ENCODE peak calls at places on chromosomes 1 and 21, in six cellular contexts. P is upper lobe of right lung, N is lower lobe of right lung, Q is A549, S is Panc1, G is transverse colon. M is an unnamed sample.

GRCh38 chr1:37152491-37152890 is 118.2 kb upstream of the GRIK3 start:
- DNase-seq in N (no peak), G (no peak), S (no peak), Q (no peak), P (no peak), M (no peak)

GRCh38 chr1:200453544-200453905 is 43.7 kb upstream of the ZNF281 start:
- DNase-seq in P (no peak), N (no peak), Q (no peak), S (no peak), G (no peak), M (no peak)

GRCh38 chr1:10629816-10630571 is 155.2 kb downstream of the PEX14 start:
- DNase-seq in N (peak; percentile 39), G (no peak), Q (no peak), P (peak; percentile 56), S (no peak), M (no peak)

GRCh38 chr21:45577806-45578801 is 35.9 kb upstream of the SLC19A1 start:
- DNase-seq in N (peak; percentile 72), Q (no peak), G (no peak), P (peak; percentile 74), S (no peak), M (no peak)

GRCh38 chr1:110672001-110672752 is 2.6 kb downstream of the KCNA3 start:
- DNase-seq in G (peak; percentile 27), N (no peak), P (no peak), S (no peak), Q (no peak), M (no peak)

GRCh38 chr1:236280438-236281285 is 1.1 kb downstream of the ERO1B start:
- DNase-seq in P (no peak), G (peak; percentile 12), N (no peak), S (no peak), Q (no peak), M (no peak)

GRCh38 chr21:41954654-41955499 is 1.1 kb upstream of the C2CD2 start:
- DNase-seq in G (no peak), N (no peak), Q (no peak), P (no peak), S (no peak), M (no peak)

GRCh38 chr1:153384996-153385580 is 5.8 kb downstream of the S100A8 start:
- DNase-seq in Q (no peak), P (no peak), N (no peak), S (no peak), G (no peak), M (no peak)

GRCh38 chr21:38818336-38818723 is 12.6 kb downstream of the ETS2 start:
- DNase-seq in G (no peak), Q (no peak), N (no peak), S (no peak), P (no peak), M (no peak)

GRCh38 chr1:172761581-172762025 is 102.7 kb downstream of the FASLG start:
- DNase-seq in G (no peak), N (no peak), P (no peak), Q (no peak), S (no peak), M (peak; percentile 69)

GRCh38 chr1:90472775-90473174 is 244.3 kb downstream of the BARHL2 start:
- DNase-seq in P (no peak), G (no peak), N (no peak), Q (no peak), S (no peak), M (no peak)

GRCh38 chr1:89917353-89917752 is 77.6 kb upstream of the ZNF326 start:
- DNase-seq in Q (no peak), N (no peak), G (no peak), P (no peak), S (no peak), M (no peak)

GRCh38 chr1:14660795-14661194 is 62.3 kb downstream of the KAZN start:
- DNase-seq in S (no peak), G (no peak), Q (no peak), P (no peak), N (no peak), M (no peak)

GRCh38 chr1:234912541-234913312 is 215.9 kb downstream of the TOMM20 start:
- DNase-seq in G (no peak), Q (no peak), S (no peak), P (peak; percentile 72), N (no peak), M (no peak)

GRCh38 chr1:39642796-39643195 is 3.4 kb upstream of the HEYL start:
- DNase-seq in Q (no peak), S (no peak), G (no peak), P (no peak), N (no peak), M (no peak)

GRCh38 chr1:189149547-189150375 is 1327.9 kb downstream of the BRINP3 start:
- DNase-seq in N (no peak), Q (peak; percentile 80), S (no peak), P (peak; percentile 66), G (no peak), M (no peak)

GRCh38 chr21:42258150-42258884 is 39.4 kb downstream of the ABCG1 start:
- DNase-seq in Q (peak; percentile 38), G (peak; percentile 82), P (peak; percentile 87), S (peak; percentile 8), N (peak; percentile 84), M (peak; percentile 24)

GRCh38 chr1:230322421-230322756 is 103.7 kb downstream of the PGBD5 start:
- DNase-seq in P (no peak), Q (no peak), N (no peak), G (no peak), S (no peak), M (no peak)

GRCh38 chr1:36570478-36571060 is 87.9 kb upstream of the CSF3R start:
- DNase-seq in S (no peak), P (peak; percentile 27), Q (no peak), N (peak; percentile 21), G (no peak), M (no peak)

GRCh38 chr1:165671531-165671930 is 26.8 kb downstream of the ALDH9A1 start:
- DNase-seq in P (no peak), Q (no peak), N (no peak), G (no peak), S (no peak), M (no peak)

GRCh38 chr1:165679282-165680036 is 18.9 kb downstream of the ALDH9A1 start:
- DNase-seq in P (no peak), N (no peak), Q (no peak), G (no peak), S (no peak), M (no peak)

GRCh38 chr1:165678509-165678908 is 19.9 kb downstream of the ALDH9A1 start:
- DNase-seq in S (no peak), N (no peak), G (no peak), P (no peak), Q (no peak), M (no peak)

GRCh38 chr1:165675794-165676193 is 22.6 kb downstream of the ALDH9A1 start:
- DNase-seq in S (no peak), N (no peak), P (no peak), Q (no peak), G (no peak), M (no peak)

DNA sequence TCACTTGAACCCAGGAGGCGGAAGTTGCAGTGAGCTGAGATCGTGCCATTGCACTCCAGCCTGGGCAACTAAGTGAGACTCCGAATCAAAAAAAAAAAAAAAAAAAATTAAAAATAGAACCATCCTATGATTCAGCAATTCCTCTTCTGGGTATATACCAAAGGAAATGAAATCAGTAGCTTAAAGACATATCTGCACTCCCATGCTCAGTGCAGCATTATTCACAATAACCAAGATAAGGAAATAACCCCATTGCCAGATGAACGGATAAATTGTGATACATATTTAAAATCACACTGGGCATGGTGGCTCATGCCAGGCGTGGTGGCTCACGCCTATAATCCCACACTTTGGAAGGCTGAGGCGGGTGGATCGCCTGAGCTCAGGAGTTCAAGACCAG is 23.8 kb downstream of the ALDH9A1 start:
- DNase-seq in N (no peak), Q (no peak), S (no peak), G (no peak), P (no peak), M (no peak)
- H3K27ac ChIP-seq in N (no peak overlapping the region), Q (no peak overlapping the region), S (no peak overlapping the region), G (no peak overlapping the region), P (no peak overlapping the region), M (no peak overlapping the region)

DNA sequence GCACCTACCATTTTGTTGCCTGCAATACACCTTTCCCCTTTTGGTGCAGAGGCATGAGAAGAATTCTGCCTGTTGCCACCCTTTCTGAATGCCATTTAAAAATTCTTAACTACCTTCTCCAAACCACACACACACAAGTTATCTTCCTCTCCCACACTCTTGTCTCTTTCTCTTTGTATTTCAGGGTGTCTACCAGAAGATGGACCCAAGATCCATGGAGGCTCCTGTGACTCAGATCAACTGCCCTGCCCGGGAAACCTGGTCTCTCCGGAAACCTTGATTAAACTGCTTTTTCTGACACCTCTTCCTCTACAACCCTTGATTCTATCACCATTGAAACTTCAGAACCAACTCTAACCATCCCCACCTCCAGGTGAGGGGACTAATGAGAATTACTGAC is 2.4 kb upstream of the TARS2 start:
- DNase-seq in G (no peak), N (no peak), P (no peak), Q (peak; percentile 53), S (no peak), M (no peak)
- TF ChIP-seq CTCF in G (no peak), N (no peak), P (no peak), Q (peak; percentile 31), S (no peak), M (no peak)

DNA sequence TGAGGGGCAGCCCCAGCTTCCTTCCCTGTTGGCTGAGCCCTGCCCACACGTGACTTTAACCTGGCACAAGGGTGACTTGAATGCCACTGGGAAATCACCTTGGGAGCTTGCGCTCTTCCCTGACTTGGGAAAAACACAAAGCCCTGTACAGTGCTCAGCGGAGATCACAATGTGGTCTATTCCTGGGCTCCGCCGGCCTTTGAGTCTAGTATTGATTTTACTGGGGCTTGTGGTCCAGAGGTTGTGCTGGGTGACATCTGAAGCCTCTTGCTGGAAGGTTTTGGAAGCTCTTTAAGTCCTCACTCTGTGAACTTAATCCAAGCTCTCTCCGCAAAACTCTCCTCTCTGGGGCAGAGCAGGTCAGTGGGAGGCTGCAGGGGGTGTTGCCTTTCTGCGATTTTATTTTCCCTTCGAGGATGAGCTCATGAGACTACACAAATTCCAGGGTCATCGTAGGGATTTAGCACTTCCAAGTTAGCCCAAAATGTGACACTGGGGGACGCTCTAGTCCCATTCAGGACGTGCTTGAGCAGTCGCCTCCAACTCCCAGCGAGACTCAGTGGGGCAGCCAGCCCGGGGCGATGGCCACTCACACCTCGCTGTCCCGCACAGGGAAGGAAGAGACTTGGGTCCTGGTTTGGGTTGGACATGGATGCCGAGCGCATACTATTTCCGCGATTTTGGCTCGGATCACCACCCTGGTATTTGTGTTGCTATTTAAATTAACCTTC is 291.9 kb upstream of the AJAP1 start:
- DNase-seq in S (no peak), N (no peak), Q (no peak), G (no peak), P (no peak), M (no peak)
- H3K27ac ChIP-seq in S (no peak overlapping the region), N (no peak overlapping the region), Q (no peak overlapping the region), G (no peak overlapping the region), P (no peak overlapping the region), M (no peak overlapping the region)

GRCh38 chr1:44034423-44034822 is 3.2 kb upstream of the SLC6A9 start:
- DNase-seq in S (no peak), N (no peak), G (no peak), Q (no peak), P (no peak), M (no peak)

GRCh38 chr1:44034976-44035716 is 3.9 kb upstream of the SLC6A9 start:
- DNase-seq in P (no peak), G (no peak), Q (no peak), S (no peak), N (no peak), M (no peak)

GRCh38 chr1:44037154-44037553 is 5.9 kb upstream of the SLC6A9 start:
- DNase-seq in P (no peak), G (no peak), N (no peak), Q (no peak), S (no peak), M (no peak)

GRCh38 chr1:44036409-44037111 is 5.3 kb upstream of the SLC6A9 start:
- DNase-seq in N (peak; percentile 65), S (no peak), P (no peak), Q (peak; percentile 67), G (peak; percentile 77), M (peak; percentile 68)

GRCh38 chr1:44035726-44036408 is 4.6 kb upstream of the SLC6A9 start:
- DNase-seq in P (no peak), N (no peak), G (peak; percentile 32), Q (no peak), S (no peak), M (no peak)
- TF ChIP-seq CTCF in P (no peak), N (no peak), G (no peak), Q (no peak), S (no peak), M (no peak)

M was measured in RWPE1.